ENCODE peak calls at places on chromosome 2, in seven cellular contexts. N is fibroblast of mammary gland, R is colonic mucosa, B is cardiac fibroblast, A is HL-60, J is heart left ventricle, Z is mammary epithelial cell. F is an unnamed sample.

GRCh38 chr2:186426153-186427016 is 59.7 kb upstream of the ZC3H15 start:
- DNase-seq in N (no peak), R (no peak), B (no peak), A (no peak), J (no peak), Z (peak; percentile 44), F (no peak)

GRCh38 chr2:189000221-189000620 is 26.0 kb downstream of the COL3A1 start:
- DNase-seq in N (no peak), R (no peak), B (no peak), A (no peak), J (no peak), Z (no peak), F (no peak)

GRCh38 chr2:88334418-88334817 is 118.1 kb downstream of the FOXI3 start:
- DNase-seq in N (no peak), R (no peak), B (no peak), A (no peak), J (no peak), Z (no peak), F (no peak)

GRCh38 chr2:84854835-84855234 is 26.0 kb downstream of the TRABD2A start:
- DNase-seq in N (no peak), R (no peak), B (no peak), A (no peak), J (no peak), Z (no peak), F (no peak)

GRCh38 chr2:129857200-129857599 is 122.3 kb upstream of the RAB6C start:
- DNase-seq in N (no peak), R (no peak), B (no peak), A (no peak), J (no peak), Z (peak; percentile 45), F (no peak)

GRCh38 chr2:23235292-23235691 is 149.7 kb upstream of the KLHL29 start:
- DNase-seq in N (peak; percentile 30), R (no peak), B (no peak), A (no peak), J (no peak), Z (no peak), F (peak; percentile 21)

GRCh38 chr2:38377501-38378258 is 607 bp upstream of the ATL2 start:
- DNase-seq in N (peak; percentile 83), R (peak; percentile 22), B (peak; percentile 71), A (no peak), J (no peak), Z (no peak), F (peak; percentile 67)

GRCh38 chr2:235666240-235666781 is 172.5 kb downstream of the AGAP1 start:
- DNase-seq in N (peak; percentile 83), R (peak; percentile 70), B (peak; percentile 90), A (no peak), J (peak; percentile 55), Z (peak; percentile 92), F (peak; percentile 83)

GRCh38 chr2:24015562-24016375 is 5.9 kb downstream of the MFSD2B start:
- DNase-seq in N (peak; percentile 82), R (no peak), B (peak; percentile 62), A (no peak), J (no peak), Z (peak; percentile 87), F (peak; percentile 9)

GRCh38 chr2:173459363-173459762 is 104.7 kb downstream of the CDCA7 start:
- DNase-seq in N (no peak), R (no peak), B (no peak), A (no peak), J (no peak), Z (no peak), F (no peak)

GRCh38 chr2:147485210-147485851 is 359.5 kb upstream of the ACVR2A start:
- DNase-seq in N (no peak), R (no peak), B (no peak), A (no peak), J (no peak), Z (no peak), F (no peak)

GRCh38 chr2:149741646-149742045 is 154.1 kb upstream of the MMADHC start:
- DNase-seq in N (peak; percentile 95), R (no peak), B (peak; percentile 87), A (no peak), J (no peak), Z (peak; percentile 92), F (peak; percentile 96)

GRCh38 chr2:85840091-85840490 is 48.7 kb downstream of the ST3GAL5 start:
- DNase-seq in N (no peak), R (no peak), B (no peak), A (no peak), J (no peak), Z (no peak), F (no peak)

GRCh38 chr2:110869472-110870446 is 137.4 kb downstream of the ACOXL start:
- DNase-seq in N (peak; percentile 37), R (no peak), B (peak; percentile 22), A (no peak), J (no peak), Z (peak; percentile 65), F (peak; percentile 7)

GRCh38 chr2:85584354-85584856 is at the start of gene VAMP5:
- DNase-seq in N (no peak), R (peak; percentile 59), B (peak; percentile 33), A (no peak), J (peak; percentile 66), Z (no peak), F (no peak)

GRCh38 chr2:196131949-196132925 is 39.1 kb downstream of the STK17B start:
- DNase-seq in N (peak; percentile 45), R (no peak), B (peak; percentile 24), A (no peak), J (no peak), Z (no peak), F (no peak)

GRCh38 chr2:161219213-161219612 is 59.0 kb downstream of the TANK start:
- DNase-seq in N (no peak), R (no peak), B (no peak), A (no peak), J (no peak), Z (no peak), F (no peak)

GRCh38 chr2:177289824-177290632 is 25.5 kb upstream of the NFE2L2 start:
- DNase-seq in N (no peak), R (no peak), B (no peak), A (no peak), J (no peak), Z (no peak), F (no peak)

GRCh38 chr2:9466147-9466683 is 8.1 kb upstream of the IAH1 start:
- DNase-seq in N (no peak), R (no peak), B (no peak), A (no peak), J (no peak), Z (no peak), F (no peak)

GRCh38 chr2:113231064-113231463 is 47.7 kb downstream of the PAX8 start:
- DNase-seq in N (no peak), R (no peak), B (no peak), A (no peak), J (no peak), Z (no peak), F (no peak)

GRCh38 chr2:156334496-156335478 is 2.3 kb upstream of the NR4A2 start:
- DNase-seq in N (peak; percentile 94), R (peak; percentile 91), B (peak; percentile 97), A (no peak), J (peak; percentile 97), Z (peak; percentile 85), F (no peak)

GRCh38 chr2:230713331-230714121 is 884 bp downstream of the CAB39 start:
- DNase-seq in N (no peak), R (peak; percentile 67), B (peak; percentile 18), A (no peak), J (peak; percentile 41), Z (peak; percentile 60), F (no peak)

GRCh38 chr2:73386342-73386868 is 769 bp downstream of the ALMS1 start:
- DNase-seq in N (no peak), R (no peak), B (no peak), A (no peak), J (no peak), Z (no peak), F (no peak)

GRCh38 chr2:190585000-190585678 is 50.6 kb upstream of the NEMP2 start:
- DNase-seq in N (no peak), R (no peak), B (no peak), A (no peak), J (no peak), Z (no peak), F (peak; percentile 30)

GRCh38 chr2:164839914-164840457 is 1.6 kb downstream of the COBLL1 start:
- DNase-seq in N (peak; percentile 54), R (no peak), B (peak; percentile 23), A (no peak), J (peak; percentile 32), Z (peak; percentile 86), F (no peak)
- H3K4me3 ChIP-seq in N (no peak overlapping the region), R (peak overlapping the region; percentile 57), B (peak overlapping the region; percentile 86), A (no peak overlapping the region), J (peak overlapping the region; percentile 84), Z (peak overlapping the region; percentile 82), F (peak overlapping the region; percentile 80)

DNA sequence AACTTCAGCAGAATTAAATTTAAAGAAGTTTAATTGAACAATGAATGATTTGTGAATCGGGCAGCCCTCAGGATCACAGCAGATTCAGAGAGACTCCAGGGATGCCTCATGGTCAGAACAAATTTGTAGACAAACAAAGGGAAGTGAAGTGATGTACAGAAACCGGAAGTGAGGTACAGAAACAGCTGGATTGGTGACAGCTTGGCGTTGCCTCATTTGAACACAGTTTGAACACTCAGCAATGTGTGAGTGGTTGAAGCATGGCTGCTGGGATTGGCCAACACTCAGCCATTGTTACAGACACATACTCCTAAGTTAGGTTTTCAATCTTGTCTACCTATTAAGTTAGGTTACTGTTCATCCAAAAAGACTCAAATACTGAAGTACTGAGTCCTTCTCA is 137.8 kb downstream of the SLC4A3 start:
- DNase-seq in N (peak; percentile 14), R (no peak), B (no peak), A (peak; percentile 52), J (no peak), Z (peak; percentile 30), F (no peak)
- TF ChIP-seq CTCF in N (no peak), R (no peak), B (no peak), A (no peak), J (no peak), Z (no peak), F (no peak)

GRCh38 chr2:120441744-120442471 is 96.0 kb downstream of the INHBB start:
- DNase-seq in N (no peak), R (peak; percentile 49), B (peak; percentile 28), A (no peak), J (no peak), Z (peak; percentile 48), F (no peak)
- H3K4me3 ChIP-seq in N (no peak overlapping the region), R (peak overlapping the region; percentile 41), B (peak overlapping the region; percentile 3), A (no peak overlapping the region), J (peak overlapping the region; percentile 39), Z (peak overlapping the region; percentile 16), F (no peak overlapping the region)

GRCh38 chr2:223306371-223306770 is 254.4 kb downstream of the KCNE4 start:
- DNase-seq in N (peak; percentile 51), R (no peak), B (peak; percentile 46), A (no peak), J (no peak), Z (no peak), F (peak; percentile 17)
- TF ChIP-seq CTCF in N (peak; percentile 65), R (no peak), B (peak; percentile 69), A (no peak), J (no peak), Z (peak; percentile 21), F (peak; percentile 50)